ENCODE peak calls at places on chromosomes 5 and 9, in five cellular contexts. One of them, this sample, is unnamed.
A peak's percentile ranks its signal among the peaks of the same experiment; 100 is the strongest.

GRCh38 chr5:78985407-78986223 is 505 bp upstream of the ARSB start:
- DNase-seq in fibroblast of lung: peak; percentile 45
- DNase-seq in IMR-90: peak; percentile 64
- DNase-seq in small intestine: peak; percentile 66
- DNase-seq in lower lobe of right lung: peak; percentile 49
- DNase-seq in this sample: peak; percentile 62

GRCh38 chr9:80066931-80067330 is 495.2 kb downstream of the TLE4 start:
- DNase-seq in fibroblast of lung: no peak
- DNase-seq in IMR-90: no peak
- DNase-seq in small intestine: no peak
- DNase-seq in lower lobe of right lung: no peak
- DNase-seq in this sample: peak; percentile 82

GRCh38 chr9:73437758-73438157 is 286.1 kb downstream of the ANXA1 start:
- DNase-seq in fibroblast of lung: no peak
- DNase-seq in IMR-90: no peak
- DNase-seq in small intestine: no peak
- DNase-seq in lower lobe of right lung: no peak
- DNase-seq in this sample: no peak

GRCh38 chr9:81832571-81833285 is 95.5 kb upstream of the SPATA31D4 start:
- DNase-seq in fibroblast of lung: no peak
- DNase-seq in IMR-90: no peak
- DNase-seq in small intestine: no peak
- DNase-seq in lower lobe of right lung: no peak
- DNase-seq in this sample: no peak

GRCh38 chr9:37626708-37627293 is 24.0 kb upstream of the FRMPD1 start:
- DNase-seq in fibroblast of lung: no peak
- DNase-seq in IMR-90: no peak
- DNase-seq in small intestine: no peak
- DNase-seq in lower lobe of right lung: no peak
- DNase-seq in this sample: no peak

GRCh38 chr9:106862115-106862945 is 636 bp upstream of the ZNF462 start:
- DNase-seq in fibroblast of lung: peak; percentile 58
- DNase-seq in IMR-90: peak; percentile 52
- DNase-seq in small intestine: peak; percentile 31
- DNase-seq in lower lobe of right lung: no peak
- DNase-seq in this sample: no peak

GRCh38 chr9:83220737-83221136 is 157.8 kb upstream of the RASEF start:
- DNase-seq in fibroblast of lung: peak; percentile 56
- DNase-seq in IMR-90: peak; percentile 29
- DNase-seq in small intestine: no peak
- DNase-seq in lower lobe of right lung: no peak
- DNase-seq in this sample: no peak

GRCh38 chr9:86464242-86464641 is 110.0 kb upstream of the TUT7 start:
- DNase-seq in fibroblast of lung: no peak
- DNase-seq in IMR-90: no peak
- DNase-seq in small intestine: no peak
- DNase-seq in lower lobe of right lung: no peak
- DNase-seq in this sample: no peak

GRCh38 chr5:61624966-61625681 is 293.1 kb downstream of the ZSWIM6 start:
- DNase-seq in fibroblast of lung: no peak
- DNase-seq in IMR-90: no peak
- DNase-seq in small intestine: no peak
- DNase-seq in lower lobe of right lung: no peak
- DNase-seq in this sample: peak; percentile 59

GRCh38 chr9:132858756-132859155 is 19.3 kb downstream of the AK8 start:
- DNase-seq in fibroblast of lung: no peak
- DNase-seq in IMR-90: no peak
- DNase-seq in small intestine: no peak
- DNase-seq in lower lobe of right lung: no peak
- DNase-seq in this sample: no peak

GRCh38 chr9:134393582-134394280 is 67.5 kb downstream of the RXRA start:
- DNase-seq in fibroblast of lung: no peak
- DNase-seq in IMR-90: no peak
- DNase-seq in small intestine: no peak
- DNase-seq in lower lobe of right lung: no peak
- DNase-seq in this sample: no peak

GRCh38 chr5:142617416-142617815 is 68.5 kb downstream of the FGF1 start:
- DNase-seq in fibroblast of lung: no peak
- DNase-seq in IMR-90: no peak
- DNase-seq in small intestine: no peak
- DNase-seq in lower lobe of right lung: no peak
- DNase-seq in this sample: no peak

GRCh38 chr9:70262384-70262783 is 3.6 kb downstream of the SMC5 start:
- DNase-seq in fibroblast of lung: no peak
- DNase-seq in IMR-90: no peak
- DNase-seq in small intestine: no peak
- DNase-seq in lower lobe of right lung: no peak
- DNase-seq in this sample: no peak

GRCh38 chr9:70261131-70261870 is 2.5 kb downstream of the SMC5 start:
- DNase-seq in fibroblast of lung: peak; percentile 13
- DNase-seq in IMR-90: peak; percentile 21
- DNase-seq in small intestine: no peak
- DNase-seq in lower lobe of right lung: no peak
- DNase-seq in this sample: no peak

GRCh38 chr9:70260606-70261005 is 1.8 kb downstream of the SMC5 start:
- DNase-seq in fibroblast of lung: no peak
- DNase-seq in IMR-90: no peak
- DNase-seq in small intestine: no peak
- DNase-seq in lower lobe of right lung: no peak
- DNase-seq in this sample: no peak

GRCh38 chr9:70263421-70263820 is 4.6 kb downstream of the SMC5 start:
- DNase-seq in fibroblast of lung: peak; percentile 35
- DNase-seq in IMR-90: peak; percentile 57
- DNase-seq in small intestine: no peak
- DNase-seq in lower lobe of right lung: no peak
- DNase-seq in this sample: peak; percentile 85

GRCh38 chr9:70262948-70263347 is 4.2 kb downstream of the SMC5 start:
- DNase-seq in fibroblast of lung: peak; percentile 32
- DNase-seq in IMR-90: peak; percentile 33
- DNase-seq in small intestine: no peak
- DNase-seq in lower lobe of right lung: no peak
- DNase-seq in this sample: no peak
- H3K4me1 ChIP-seq in fibroblast of lung: peaks cover 3% of the 10 kb centered on the region
- H3K4me1 ChIP-seq in IMR-90: peaks cover 16% of the 10 kb centered on the region
- H3K4me1 ChIP-seq in small intestine: peaks cover 5% of the 10 kb centered on the region
- H3K4me1 ChIP-seq in lower lobe of right lung: peaks cover 43% of the 10 kb centered on the region
- H3K4me1 ChIP-seq in this sample: peaks cover 29% of the 10 kb centered on the region

GRCh38 chr9:136760424-136760823 is 2.4 kb upstream of the LCN8 start:
- DNase-seq in fibroblast of lung: no peak
- DNase-seq in IMR-90: no peak
- DNase-seq in small intestine: no peak
- DNase-seq in lower lobe of right lung: peak; percentile 41
- DNase-seq in this sample: no peak
- H3K27me3 ChIP-seq in fibroblast of lung: peaks cover 3% of the 10 kb centered on the region
- H3K27me3 ChIP-seq in IMR-90: peaks cover 1% of the 10 kb centered on the region
- H3K27me3 ChIP-seq in small intestine: no peaks in the 10 kb centered on the region
- H3K27me3 ChIP-seq in lower lobe of right lung: peaks cover 16% of the 10 kb centered on the region
- H3K27me3 ChIP-seq in this sample: no peaks in the 10 kb centered on the region

GRCh38 chr5:54021413-54022155 is 288.8 kb downstream of the ARL15 start:
- DNase-seq in fibroblast of lung: peak; percentile 49
- DNase-seq in IMR-90: peak; percentile 42
- DNase-seq in small intestine: no peak
- DNase-seq in lower lobe of right lung: no peak
- DNase-seq in this sample: no peak
- H3K4me3 ChIP-seq in fibroblast of lung: no peak overlapping the region
- H3K4me3 ChIP-seq in IMR-90: no peak overlapping the region
- H3K4me3 ChIP-seq in small intestine: no peak overlapping the region
- H3K4me3 ChIP-seq in lower lobe of right lung: no peak overlapping the region
- H3K4me3 ChIP-seq in this sample: no peak overlapping the region

GRCh38 chr9:124281934-124282351 is 24.2 kb downstream of the NEK6 start:
- DNase-seq in fibroblast of lung: no peak
- DNase-seq in IMR-90: no peak
- DNase-seq in small intestine: peak; percentile 82
- DNase-seq in lower lobe of right lung: peak; percentile 70
- DNase-seq in this sample: no peak
- H3K4me1 ChIP-seq in fibroblast of lung: peaks cover 48% of the 10 kb centered on the region
- H3K4me1 ChIP-seq in IMR-90: peaks cover 70% of the 10 kb centered on the region
- H3K4me1 ChIP-seq in small intestine: peaks cover 14% of the 10 kb centered on the region
- H3K4me1 ChIP-seq in lower lobe of right lung: peaks cover 99% of the 10 kb centered on the region
- H3K4me1 ChIP-seq in this sample: no peaks in the 10 kb centered on the region

DNA sequence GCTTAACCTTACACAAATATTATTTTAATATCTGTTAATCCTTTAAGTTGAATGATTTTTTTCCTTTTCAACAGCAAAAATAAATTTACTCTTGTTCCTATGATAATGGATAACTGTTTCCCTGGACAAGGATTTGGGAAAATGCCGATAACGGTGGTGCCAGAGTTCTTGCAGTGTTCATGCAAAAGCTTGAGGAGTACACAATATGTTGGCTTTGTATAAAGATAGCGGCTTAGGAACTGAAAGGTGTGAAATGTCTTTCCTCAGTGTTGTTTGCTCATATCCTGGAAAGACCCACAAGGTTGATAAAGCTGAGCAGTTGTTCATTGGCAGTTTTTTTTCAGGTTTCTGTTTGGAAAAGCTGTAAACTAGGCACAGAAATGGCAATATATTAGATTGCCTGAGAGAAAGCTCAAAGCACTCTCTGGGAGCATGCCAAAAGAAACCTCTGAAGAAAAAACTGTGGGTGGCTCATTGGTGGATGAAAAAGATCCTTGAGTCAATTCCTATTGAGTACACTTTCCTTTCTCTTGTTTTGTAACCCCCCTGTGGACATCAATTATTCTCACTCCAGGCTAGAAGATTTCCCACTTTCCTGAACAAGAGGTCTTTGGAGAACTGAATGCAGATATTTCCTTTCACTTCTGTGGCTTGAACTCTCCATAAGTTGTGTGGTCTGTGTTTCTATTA is 117.2 kb upstream of the RGMB start:
- DNase-seq in fibroblast of lung: peak; percentile 8
- DNase-seq in IMR-90: peak; percentile 48
- DNase-seq in small intestine: no peak
- DNase-seq in lower lobe of right lung: no peak
- DNase-seq in this sample: no peak
- H3K27me3 ChIP-seq in fibroblast of lung: no peaks in the 10 kb centered on the region
- H3K27me3 ChIP-seq in IMR-90: no peaks in the 10 kb centered on the region
- H3K27me3 ChIP-seq in small intestine: no peaks in the 10 kb centered on the region
- H3K27me3 ChIP-seq in lower lobe of right lung: no peaks in the 10 kb centered on the region
- H3K27me3 ChIP-seq in this sample: peaks cover 15% of the 10 kb centered on the region

DNA sequence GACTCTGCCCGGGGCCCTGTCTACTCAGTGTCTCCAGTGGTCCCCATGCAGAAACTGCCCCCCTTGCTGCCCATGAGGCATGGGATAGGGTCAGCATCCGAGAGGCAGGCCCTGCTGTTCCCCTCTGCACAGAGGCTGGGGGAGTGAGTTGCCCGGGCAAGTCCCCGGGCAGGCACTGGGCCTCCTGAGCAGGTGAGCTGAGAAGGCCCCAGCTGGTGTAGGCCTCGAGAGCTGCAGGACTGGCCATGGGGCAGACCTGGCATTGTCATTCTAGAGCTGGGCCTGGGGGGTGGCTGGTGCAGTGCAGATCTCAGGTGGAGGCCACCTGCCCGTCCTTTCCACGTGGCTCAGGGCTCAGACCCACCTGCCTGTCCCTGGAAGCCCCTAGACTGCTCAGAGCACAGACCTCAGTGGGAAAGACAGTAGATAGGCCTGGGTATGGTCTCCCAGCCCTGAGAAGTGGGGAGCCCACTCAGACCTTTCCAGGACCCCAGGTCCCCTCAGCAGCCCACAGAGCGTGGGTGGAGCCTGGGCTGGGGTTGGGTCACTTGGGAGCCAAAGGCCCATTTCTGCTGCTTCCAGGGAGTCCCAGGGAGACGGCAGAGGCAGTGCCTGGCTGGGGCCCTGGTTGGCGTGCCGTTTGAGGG is 4.7 kb upstream of the NOTCH1 start:
- DNase-seq in fibroblast of lung: no peak
- DNase-seq in IMR-90: no peak
- DNase-seq in small intestine: no peak
- DNase-seq in lower lobe of right lung: no peak
- DNase-seq in this sample: no peak
- H3K4me3 ChIP-seq in fibroblast of lung: no peak overlapping the region
- H3K4me3 ChIP-seq in IMR-90: no peak overlapping the region
- H3K4me3 ChIP-seq in small intestine: no peak overlapping the region
- H3K4me3 ChIP-seq in lower lobe of right lung: no peak overlapping the region
- H3K4me3 ChIP-seq in this sample: no peak overlapping the region

GRCh38 chr9:98099346-98099745 is 19.7 kb downstream of the TRIM14 start:
- DNase-seq in fibroblast of lung: no peak
- DNase-seq in IMR-90: no peak
- DNase-seq in small intestine: no peak
- DNase-seq in lower lobe of right lung: no peak
- DNase-seq in this sample: no peak
- H3K4me1 ChIP-seq in fibroblast of lung: no peaks in the 10 kb centered on the region
- H3K4me1 ChIP-seq in IMR-90: no peaks in the 10 kb centered on the region
- H3K4me1 ChIP-seq in small intestine: no peaks in the 10 kb centered on the region
- H3K4me1 ChIP-seq in lower lobe of right lung: peaks cover 42% of the 10 kb centered on the region
- H3K4me1 ChIP-seq in this sample: no peaks in the 10 kb centered on the region